ENCODE peak calls at places on chromosomes 12 and 14, in eight cellular contexts. One of them, this sample, is unnamed.

GRCh38 chr12:73863541-73863940 is 674.1 kb upstream of the ATXN7L3B start:
- DNase-seq in fibroblast of lung: peak; percentile 22
- DNase-seq in PC-3: peak; percentile 85
- DNase-seq in DND-41: no peak
- DNase-seq in HCT116: peak; percentile 21
- DNase-seq in GM23248: no peak
- DNase-seq in H1: no peak
- DNase-seq in IMR-90: no peak
- DNase-seq in this sample: no peak

GRCh38 chr12:26121841-26122680 is 2.8 kb downstream of the BHLHE41 start:
- DNase-seq in fibroblast of lung: peak; percentile 44
- DNase-seq in PC-3: peak; percentile 35
- DNase-seq in DND-41: peak; percentile 50
- DNase-seq in HCT116: no peak
- DNase-seq in GM23248: peak; percentile 46
- DNase-seq in H1: peak; percentile 63
- DNase-seq in IMR-90: peak; percentile 34
- DNase-seq in this sample: peak; percentile 3

GRCh38 chr12:112979281-112979680 is 962 bp downstream of the OAS2 start:
- DNase-seq in fibroblast of lung: no peak
- DNase-seq in PC-3: peak; percentile 5
- DNase-seq in DND-41: peak; percentile 55
- DNase-seq in HCT116: no peak
- DNase-seq in GM23248: no peak
- DNase-seq in H1: no peak
- DNase-seq in IMR-90: no peak
- DNase-seq in this sample: peak; percentile 72

GRCh38 chr14:54935958-54936357 is 33.3 kb upstream of the GCH1 start:
- DNase-seq in fibroblast of lung: peak; percentile 44
- DNase-seq in PC-3: no peak
- DNase-seq in DND-41: no peak
- DNase-seq in HCT116: no peak
- DNase-seq in GM23248: peak; percentile 14
- DNase-seq in H1: no peak
- DNase-seq in IMR-90: peak; percentile 38
- DNase-seq in this sample: no peak

GRCh38 chr12:104372048-104372720 is 68.6 kb downstream of the EID3 start:
- DNase-seq in fibroblast of lung: peak; percentile 33
- DNase-seq in PC-3: peak; percentile 62
- DNase-seq in DND-41: peak; percentile 87
- DNase-seq in HCT116: no peak
- DNase-seq in GM23248: no peak
- DNase-seq in H1: peak; percentile 41
- DNase-seq in IMR-90: no peak
- DNase-seq in this sample: no peak

GRCh38 chr14:79333198-79333546 is 878.1 kb downstream of the DIO2 start:
- DNase-seq in fibroblast of lung: peak; percentile 29
- DNase-seq in PC-3: no peak
- DNase-seq in DND-41: no peak
- DNase-seq in HCT116: no peak
- DNase-seq in GM23248: no peak
- DNase-seq in H1: no peak
- DNase-seq in IMR-90: no peak
- DNase-seq in this sample: no peak

GRCh38 chr12:111102062-111102735 is 181.8 kb upstream of the MYL2 start:
- DNase-seq in fibroblast of lung: no peak
- DNase-seq in PC-3: no peak
- DNase-seq in DND-41: no peak
- DNase-seq in HCT116: no peak
- DNase-seq in GM23248: no peak
- DNase-seq in H1: no peak
- DNase-seq in IMR-90: no peak
- DNase-seq in this sample: peak; percentile 62

GRCh38 chr12:25994252-25994651 is 35.8 kb downstream of the RASSF8 start:
- DNase-seq in fibroblast of lung: peak; percentile 99
- DNase-seq in PC-3: peak; percentile 15
- DNase-seq in DND-41: no peak
- DNase-seq in HCT116: no peak
- DNase-seq in GM23248: peak; percentile 97
- DNase-seq in H1: no peak
- DNase-seq in IMR-90: peak; percentile 96
- DNase-seq in this sample: no peak

GRCh38 chr12:3797649-3798048 is 44.7 kb upstream of the CRACR2A start:
- DNase-seq in fibroblast of lung: no peak
- DNase-seq in PC-3: peak; percentile 29
- DNase-seq in DND-41: no peak
- DNase-seq in HCT116: no peak
- DNase-seq in GM23248: peak; percentile 6
- DNase-seq in H1: no peak
- DNase-seq in IMR-90: no peak
- DNase-seq in this sample: no peak

GRCh38 chr12:93978553-93978952 is 169.8 kb upstream of the PLXNC1 start:
- DNase-seq in fibroblast of lung: peak; percentile 78
- DNase-seq in PC-3: peak; percentile 34
- DNase-seq in DND-41: no peak
- DNase-seq in HCT116: no peak
- DNase-seq in GM23248: peak; percentile 89
- DNase-seq in H1: no peak
- DNase-seq in IMR-90: peak; percentile 67
- DNase-seq in this sample: no peak

GRCh38 chr14:61837336-61838229 is 75.4 kb downstream of the SNAPC1 start:
- DNase-seq in fibroblast of lung: peak; percentile 60
- DNase-seq in PC-3: peak; percentile 97
- DNase-seq in DND-41: peak; percentile 80
- DNase-seq in HCT116: peak; percentile 80
- DNase-seq in GM23248: peak; percentile 80
- DNase-seq in H1: peak; percentile 86
- DNase-seq in IMR-90: peak; percentile 80
- DNase-seq in this sample: peak; percentile 83

GRCh38 chr12:69755302-69755701 is 16.6 kb downstream of the RAB3IP start:
- DNase-seq in fibroblast of lung: no peak
- DNase-seq in PC-3: no peak
- DNase-seq in DND-41: no peak
- DNase-seq in HCT116: no peak
- DNase-seq in GM23248: no peak
- DNase-seq in H1: no peak
- DNase-seq in IMR-90: no peak
- DNase-seq in this sample: no peak

GRCh38 chr12:6538420-6539275 is 4.3 kb downstream of the GAPDH start:
- DNase-seq in fibroblast of lung: peak; percentile 52
- DNase-seq in PC-3: peak; percentile 16
- DNase-seq in DND-41: peak; percentile 57
- DNase-seq in HCT116: no peak
- DNase-seq in GM23248: peak; percentile 50
- DNase-seq in H1: no peak
- DNase-seq in IMR-90: peak; percentile 60
- DNase-seq in this sample: peak; percentile 48

GRCh38 chr12:6089041-6089823 is 35.2 kb downstream of the VWF start:
- DNase-seq in fibroblast of lung: peak; percentile 75
- DNase-seq in PC-3: peak; percentile 84
- DNase-seq in DND-41: no peak
- DNase-seq in HCT116: peak; percentile 77
- DNase-seq in GM23248: peak; percentile 84
- DNase-seq in H1: no peak
- DNase-seq in IMR-90: peak; percentile 52
- DNase-seq in this sample: no peak

GRCh38 chr12:31989571-31989970 is 30.4 kb downstream of the RESF1 start:
- DNase-seq in fibroblast of lung: no peak
- DNase-seq in PC-3: no peak
- DNase-seq in DND-41: no peak
- DNase-seq in HCT116: no peak
- DNase-seq in GM23248: no peak
- DNase-seq in H1: no peak
- DNase-seq in IMR-90: no peak
- DNase-seq in this sample: no peak

GRCh38 chr14:105733081-105734065 is 207.0 kb downstream of the TMEM121 start:
- DNase-seq in fibroblast of lung: no peak
- DNase-seq in PC-3: no peak
- DNase-seq in DND-41: no peak
- DNase-seq in HCT116: no peak
- DNase-seq in GM23248: no peak
- DNase-seq in H1: no peak
- DNase-seq in IMR-90: no peak
- DNase-seq in this sample: no peak

GRCh38 chr14:104307627-104308401 is 169.4 kb downstream of the KIF26A start:
- DNase-seq in fibroblast of lung: no peak
- DNase-seq in PC-3: no peak
- DNase-seq in DND-41: no peak
- DNase-seq in HCT116: no peak
- DNase-seq in GM23248: no peak
- DNase-seq in H1: no peak
- DNase-seq in IMR-90: no peak
- DNase-seq in this sample: no peak

GRCh38 chr12:54472494-54473262 is 724 bp downstream of the GTSF1 start:
- DNase-seq in fibroblast of lung: no peak
- DNase-seq in PC-3: no peak
- DNase-seq in DND-41: no peak
- DNase-seq in HCT116: no peak
- DNase-seq in GM23248: no peak
- DNase-seq in H1: no peak
- DNase-seq in IMR-90: no peak
- DNase-seq in this sample: no peak

GRCh38 chr14:91654836-91655235 is 77.0 kb downstream of the CATSPERB start:
- DNase-seq in fibroblast of lung: no peak
- DNase-seq in PC-3: no peak
- DNase-seq in DND-41: no peak
- DNase-seq in HCT116: no peak
- DNase-seq in GM23248: no peak
- DNase-seq in H1: no peak
- DNase-seq in IMR-90: no peak
- DNase-seq in this sample: no peak

GRCh38 chr12:42090899-42091298 is 53.8 kb downstream of the GXYLT1 start:
- DNase-seq in fibroblast of lung: peak; percentile 90
- DNase-seq in PC-3: peak; percentile 64
- DNase-seq in DND-41: no peak
- DNase-seq in HCT116: no peak
- DNase-seq in GM23248: peak; percentile 74
- DNase-seq in H1: no peak
- DNase-seq in IMR-90: peak; percentile 66
- DNase-seq in this sample: no peak

GRCh38 chr12:131283191-131283861 is 329.6 kb downstream of the ADGRD1 start:
- DNase-seq in fibroblast of lung: no peak
- DNase-seq in PC-3: no peak
- DNase-seq in DND-41: no peak
- DNase-seq in HCT116: no peak
- DNase-seq in GM23248: no peak
- DNase-seq in H1: no peak
- DNase-seq in IMR-90: no peak
- DNase-seq in this sample: no peak

GRCh38 chr12:131282292-131283080 is 328.8 kb downstream of the ADGRD1 start:
- DNase-seq in fibroblast of lung: no peak
- DNase-seq in PC-3: no peak
- DNase-seq in DND-41: no peak
- DNase-seq in HCT116: no peak
- DNase-seq in GM23248: no peak
- DNase-seq in H1: no peak
- DNase-seq in IMR-90: no peak
- DNase-seq in this sample: no peak

GRCh38 chr12:131287938-131288797 is 334.5 kb downstream of the ADGRD1 start:
- DNase-seq in fibroblast of lung: no peak
- DNase-seq in PC-3: no peak
- DNase-seq in DND-41: no peak
- DNase-seq in HCT116: no peak
- DNase-seq in GM23248: no peak
- DNase-seq in H1: peak; percentile 34
- DNase-seq in IMR-90: no peak
- DNase-seq in this sample: no peak

GRCh38 chr12:131290255-131290959 is 336.7 kb downstream of the ADGRD1 start:
- DNase-seq in fibroblast of lung: no peak
- DNase-seq in PC-3: no peak
- DNase-seq in DND-41: no peak
- DNase-seq in HCT116: no peak
- DNase-seq in GM23248: no peak
- DNase-seq in H1: peak; percentile 30
- DNase-seq in IMR-90: no peak
- DNase-seq in this sample: no peak

GRCh38 chr12:131287015-131287937 is 333.6 kb downstream of the ADGRD1 start:
- DNase-seq in fibroblast of lung: no peak
- DNase-seq in PC-3: no peak
- DNase-seq in DND-41: no peak
- DNase-seq in HCT116: no peak
- DNase-seq in GM23248: no peak
- DNase-seq in H1: peak; percentile 26
- DNase-seq in IMR-90: no peak
- DNase-seq in this sample: no peak
- H3K9me3 ChIP-seq in fibroblast of lung: no peaks in the 10 kb centered on the region
- H3K9me3 ChIP-seq in PC-3: no peaks in the 10 kb centered on the region
- H3K9me3 ChIP-seq in DND-41: no peaks in the 10 kb centered on the region
- H3K9me3 ChIP-seq in HCT116: no peaks in the 10 kb centered on the region
- H3K9me3 ChIP-seq in GM23248: no peaks in the 10 kb centered on the region
- H3K9me3 ChIP-seq in H1: no peaks in the 10 kb centered on the region
- H3K9me3 ChIP-seq in IMR-90: peaks cover 19% of the 10 kb centered on the region
- H3K9me3 ChIP-seq in this sample: no peaks in the 10 kb centered on the region

GRCh38 chr14:42918615-42919014 is 1311.9 kb downstream of the LRFN5 start:
- DNase-seq in fibroblast of lung: no peak
- DNase-seq in PC-3: no peak
- DNase-seq in DND-41: no peak
- DNase-seq in HCT116: no peak
- DNase-seq in GM23248: no peak
- DNase-seq in H1: no peak
- DNase-seq in IMR-90: no peak
- DNase-seq in this sample: no peak
- H2AFZ ChIP-seq in fibroblast of lung: no peak overlapping the region
- H2AFZ ChIP-seq in PC-3: no peak overlapping the region
- H2AFZ ChIP-seq in DND-41: no peak overlapping the region
- H2AFZ ChIP-seq in HCT116: no peak overlapping the region
- H2AFZ ChIP-seq in GM23248: no peak overlapping the region
- H2AFZ ChIP-seq in H1: no peak overlapping the region
- H2AFZ ChIP-seq in IMR-90: no peak overlapping the region
- H2AFZ ChIP-seq in this sample: no peak overlapping the region

GRCh38 chr14:84782902-84783301 is 747.0 kb upstream of the FLRT2 start:
- DNase-seq in fibroblast of lung: no peak
- DNase-seq in PC-3: peak; percentile 35
- DNase-seq in DND-41: no peak
- DNase-seq in HCT116: no peak
- DNase-seq in GM23248: no peak
- DNase-seq in H1: no peak
- DNase-seq in IMR-90: no peak
- DNase-seq in this sample: no peak
- H3K9me3 ChIP-seq in fibroblast of lung: no peaks in the 10 kb centered on the region
- H3K9me3 ChIP-seq in PC-3: peaks cover 20% of the 10 kb centered on the region
- H3K9me3 ChIP-seq in DND-41: no peaks in the 10 kb centered on the region
- H3K9me3 ChIP-seq in HCT116: peaks cover 5% of the 10 kb centered on the region
- H3K9me3 ChIP-seq in GM23248: no peaks in the 10 kb centered on the region
- H3K9me3 ChIP-seq in H1: no peaks in the 10 kb centered on the region
- H3K9me3 ChIP-seq in IMR-90: no peaks in the 10 kb centered on the region
- H3K9me3 ChIP-seq in this sample: no peaks in the 10 kb centered on the region

DNA sequence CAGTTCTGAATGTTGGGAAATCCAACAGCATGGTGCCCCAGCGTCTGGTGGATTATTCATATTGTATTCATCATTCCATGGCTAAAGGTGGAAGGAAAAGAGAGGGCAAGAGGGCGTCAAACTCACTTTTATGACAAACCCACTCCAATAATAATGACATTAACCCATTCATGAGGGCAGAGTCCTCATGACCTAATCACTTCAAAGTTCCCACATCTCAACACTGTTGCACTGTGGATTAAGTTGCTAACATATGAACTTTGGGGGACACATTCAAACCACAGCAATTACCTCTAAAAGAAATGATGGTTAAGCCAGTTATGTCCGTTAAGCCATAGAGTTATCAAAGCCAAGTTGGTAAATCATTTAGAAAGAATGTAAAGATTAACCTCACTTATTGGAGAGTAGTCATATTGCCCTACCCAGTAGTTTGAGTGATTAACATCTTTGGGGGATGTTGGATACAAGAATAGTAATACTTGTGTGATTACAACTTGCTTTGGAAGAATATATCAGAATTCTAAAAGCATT is 212.4 kb upstream of the FLRT2 start:
- DNase-seq in fibroblast of lung: peak; percentile 70
- DNase-seq in PC-3: peak; percentile 6
- DNase-seq in DND-41: no peak
- DNase-seq in HCT116: no peak
- DNase-seq in GM23248: peak; percentile 81
- DNase-seq in H1: no peak
- DNase-seq in IMR-90: peak; percentile 26
- DNase-seq in this sample: no peak
- H2AFZ ChIP-seq in fibroblast of lung: no peak overlapping the region
- H2AFZ ChIP-seq in PC-3: no peak overlapping the region
- H2AFZ ChIP-seq in DND-41: no peak overlapping the region
- H2AFZ ChIP-seq in HCT116: no peak overlapping the region
- H2AFZ ChIP-seq in GM23248: no peak overlapping the region
- H2AFZ ChIP-seq in H1: no peak overlapping the region
- H2AFZ ChIP-seq in IMR-90: no peak overlapping the region
- H2AFZ ChIP-seq in this sample: no peak overlapping the region